ENCODE peak calls at places on chromosomes 4 and X, in five cellular contexts. R, Z, S, Y and C are unnamed samples.

GRCh38 chr4:102405706-102406510 is 60.6 kb upstream of the SLC39A8 start:
- DNase-seq in R (no peak), Z (no peak), S (no peak), Y (no peak), C (no peak)

GRCh38 chr4:54004463-54004862 is 59.9 kb downstream of the CHIC2 start:
- DNase-seq in R (no peak), Z (no peak), S (no peak), Y (no peak), C (no peak)

GRCh38 chr4:11505225-11505971 is 76.7 kb upstream of the HS3ST1 start:
- DNase-seq in R (peak; percentile 98), Z (peak; percentile 68), S (no peak), Y (no peak), C (no peak)

GRCh38 chrX:103716967-103717366 is 6.3 kb downstream of the TMEM31 start:
- DNase-seq in R (peak; percentile 79), Z (peak; percentile 58), S (peak; percentile 89), Y (no peak), C (no peak)

GRCh38 chr4:10688827-10689226 is 4.3 kb upstream of the CLNK start:
- DNase-seq in R (no peak), Z (no peak), S (no peak), Y (no peak), C (no peak)

GRCh38 chrX:105190252-105190853 is 30.1 kb downstream of the TEX13A start:
- DNase-seq in R (peak; percentile 27), Z (peak; percentile 50), S (peak; percentile 41), Y (no peak), C (no peak)

GRCh38 chr4:89489338-89489771 is 181.8 kb upstream of the GPRIN3 start:
- DNase-seq in R (no peak), Z (no peak), S (no peak), Y (no peak), C (no peak)

GRCh38 chrX:77450415-77450814 is 3.2 kb downstream of the FGF16 start:
- DNase-seq in R (no peak), Z (no peak), S (no peak), Y (no peak), C (no peak)

GRCh38 chrX:115402299-115402698 is 112.8 kb downstream of the LUZP4 start:
- DNase-seq in R (no peak), Z (no peak), S (no peak), Y (no peak), C (no peak)

GRCh38 chrX:30935985-30936384 is 46.9 kb upstream of the TAB3 start:
- DNase-seq in R (peak; percentile 4), Z (peak; percentile 52), S (peak; percentile 13), Y (no peak), C (no peak)

GRCh38 chr4:915595-915994 is 16.5 kb downstream of the GAK start:
- DNase-seq in R (no peak), Z (no peak), S (peak; percentile 58), Y (no peak), C (no peak)

GRCh38 chr4:5893591-5893990 is 705 bp upstream of the CRMP1 start:
- DNase-seq in R (no peak), Z (no peak), S (no peak), Y (no peak), C (no peak)

GRCh38 chr4:5019274-5019673 is at the start of gene CYTL1:
- DNase-seq in R (no peak), Z (no peak), S (no peak), Y (no peak), C (no peak)

GRCh38 chr4:27358269-27358668 is 497.6 kb downstream of the STIM2 start:
- DNase-seq in R (no peak), Z (no peak), S (no peak), Y (no peak), C (no peak)

GRCh38 chrX:123756320-123756719 is 23.5 kb upstream of the THOC2 start:
- DNase-seq in R (no peak), Z (no peak), S (peak; percentile 73), Y (no peak), C (no peak)

GRCh38 chr4:91454111-91454510 is 849.7 kb upstream of the GRID2 start:
- DNase-seq in R (no peak), Z (no peak), S (no peak), Y (no peak), C (no peak)
- TF ChIP-seq CTCF in R (no peak), Z (no peak), S (no peak), Y (no peak), C (no peak)

GRCh38 chr4:48141048-48141447 is 7.0 kb upstream of the TXK start:
- DNase-seq in R (peak; percentile 54), Z (peak; percentile 56), S (peak; percentile 57), Y (no peak), C (no peak)

GRCh38 chr4:48138936-48139335 is 4.9 kb upstream of the TXK start:
- DNase-seq in R (no peak), Z (no peak), S (no peak), Y (peak; percentile 35), C (no peak)

GRCh38 chr4:48138511-48138910 is 4.5 kb upstream of the TXK start:
- DNase-seq in R (no peak), Z (no peak), S (no peak), Y (no peak), C (no peak)

GRCh38 chr4:48139688-48140087 is 5.6 kb upstream of the TXK start:
- DNase-seq in R (no peak), Z (no peak), S (no peak), Y (peak; percentile 49), C (no peak)

DNA sequence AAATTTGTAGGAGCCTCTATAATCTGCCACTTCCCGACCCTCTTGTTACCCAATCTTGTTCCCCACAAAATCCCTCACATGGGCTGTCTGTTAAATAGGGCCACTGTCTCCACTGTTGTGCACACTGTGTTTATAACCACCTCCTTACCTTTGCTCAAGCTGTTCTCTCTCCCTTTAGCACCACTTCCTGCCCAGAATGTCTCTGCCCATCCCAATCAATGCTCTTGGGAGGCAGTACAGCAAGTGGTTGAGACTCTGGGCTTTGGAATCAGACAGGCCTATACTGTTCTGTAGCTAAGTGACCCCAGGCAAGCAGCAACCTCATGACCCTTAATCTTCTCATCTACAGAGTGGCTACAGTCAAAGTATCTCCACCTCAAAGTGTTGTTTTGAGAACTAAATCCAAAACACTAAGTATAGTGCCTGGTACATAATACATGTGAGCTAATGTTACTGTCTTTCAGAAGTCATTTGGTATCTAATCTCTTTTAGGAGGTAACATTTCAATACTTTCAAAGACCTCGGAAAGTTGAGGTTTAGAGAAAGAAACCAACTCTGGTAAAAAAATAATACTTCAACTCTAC is 3.8 kb upstream of the TXK start:
- DNase-seq in R (no peak), Z (no peak), S (no peak), Y (no peak), C (no peak)
- H3K4me3 ChIP-seq in R (no peak overlapping the region), Z (no peak overlapping the region), S (no peak overlapping the region), Y (peak overlapping the region; percentile 17), C (no peak overlapping the region)

DNA sequence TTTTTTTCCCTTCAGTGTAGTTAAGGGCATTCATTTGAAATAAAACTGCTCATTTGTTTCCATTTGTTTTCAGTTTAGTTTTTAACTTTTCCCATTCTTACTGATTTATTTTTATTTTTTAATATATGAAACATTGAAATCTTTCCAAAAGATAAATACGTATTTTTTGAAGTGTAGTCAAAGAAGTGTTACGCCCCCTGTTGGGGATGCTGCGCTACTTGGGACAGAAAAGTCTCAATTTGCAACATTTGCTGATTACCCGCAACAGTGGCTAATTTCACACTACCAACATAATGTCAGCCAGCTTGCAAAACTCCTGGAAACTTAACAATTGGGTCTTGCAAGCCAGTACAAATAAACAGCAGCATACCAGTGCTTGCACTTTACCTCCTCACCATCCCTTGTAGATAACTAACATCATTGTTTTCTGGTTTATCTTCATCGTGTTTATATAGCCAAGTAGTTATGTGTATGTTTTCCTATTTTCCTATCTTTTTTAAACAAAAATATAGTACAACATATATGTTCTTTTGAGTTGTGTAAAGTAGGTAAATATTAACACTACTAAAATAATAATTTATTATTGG is 158.6 kb downstream of the STPG2 start:
- DNase-seq in R (no peak), Z (no peak), S (no peak), Y (no peak), C (no peak)
- TF ChIP-seq CTCF in R (peak; percentile 14), Z (peak; percentile 31), S (peak; percentile 27), Y (no peak), C (no peak)

GRCh38 chr4:143700060-143700419 is 435 bp downstream of the FREM3 start:
- DNase-seq in R (no peak), Z (peak; percentile 25), S (peak; percentile 17), Y (no peak), C (no peak)
- H3K4me3 ChIP-seq in R (no peak overlapping the region), Z (peak overlapping the region; percentile 13), S (no peak overlapping the region), Y (peak overlapping the region; percentile 11), C (no peak overlapping the region)